ENCODE peak calls at places on chromosomes 2 and 18, in six cellular contexts. P is cardiac muscle cell, L is endothelial cell, M is foreskin fibroblast, E is pancreas, D is neural crest cell. Z is an unnamed sample.

GRCh38 chr2:7849027-7849426 is 832.8 kb upstream of the ID2 start:
- DNase-seq in P (no peak), L (no peak), M (no peak), E (no peak), D (no peak), Z (no peak)

GRCh38 chr2:75113217-75113616 is 86.1 kb downstream of the TACR1 start:
- DNase-seq in P (no peak), L (no peak), M (no peak), E (no peak), D (no peak), Z (no peak)

GRCh38 chr2:172102858-172103359 is at the start of gene DLX2:
- DNase-seq in P (peak), L (peak), M (peak), E (peak), D (peak), Z (peak)

GRCh38 chr2:240584486-240585031 is 2.0 kb upstream of the CAPN10 start:
- DNase-seq in P (no peak), L (no peak), M (peak), E (peak), D (no peak), Z (peak)

GRCh38 chr2:84885111-84885510 is 4.2 kb upstream of the TRABD2A start:
- DNase-seq in P (no peak), L (no peak), M (no peak), E (no peak), D (no peak), Z (no peak)

GRCh38 chr2:55103039-55103438 is 52.8 kb upstream of the RTN4 start:
- DNase-seq in P (no peak), L (no peak), M (no peak), E (no peak), D (no peak), Z (no peak)

GRCh38 chr2:230713331-230714121 is 884 bp downstream of the CAB39 start:
- DNase-seq in P (peak), L (peak), M (no peak), E (peak), D (peak), Z (peak)

GRCh38 chr2:189037518-189037917 is 63.3 kb downstream of the COL3A1 start:
- DNase-seq in P (no peak), L (no peak), M (no peak), E (no peak), D (no peak), Z (no peak)

GRCh38 chr2:60359569-60359968 is 193.9 kb downstream of the BCL11A start:
- DNase-seq in P (no peak), L (no peak), M (no peak), E (no peak), D (no peak), Z (no peak)

GRCh38 chr2:164700390-164700789 is 79.1 kb upstream of the GRB14 start:
- DNase-seq in P (no peak), L (no peak), M (no peak), E (no peak), D (no peak), Z (no peak)

GRCh38 chr2:67854103-67854502 is 208.7 kb downstream of the C1D start:
- DNase-seq in P (no peak), L (no peak), M (peak), E (no peak), D (no peak), Z (no peak)

GRCh38 chr18:5144629-5145028 is 52.4 kb downstream of the AKAIN1 start:
- DNase-seq in P (no peak), L (no peak), M (no peak), E (no peak), D (no peak), Z (no peak)

GRCh38 chr2:100412866-100413265 is 4.6 kb downstream of the CHST10 start:
- DNase-seq in P (no peak), L (no peak), M (no peak), E (no peak), D (no peak), Z (no peak)

GRCh38 chr2:129118296-129118695 is 799.6 kb upstream of the HS6ST1 start:
- DNase-seq in P (no peak), L (no peak), M (no peak), E (no peak), D (no peak), Z (no peak)

GRCh38 chr2:15777795-15778371 is 162.5 kb upstream of the MYCN start:
- DNase-seq in P (no peak), L (no peak), M (no peak), E (peak), D (no peak), Z (no peak)

GRCh38 chr2:168974370-168974769 is 56.8 kb downstream of the ABCB11 start:
- DNase-seq in P (no peak), L (no peak), M (no peak), E (no peak), D (no peak), Z (no peak)

GRCh38 chr2:199929257-199929656 is 18.2 kb downstream of the C2orf69 start:
- DNase-seq in P (no peak), L (no peak), M (no peak), E (no peak), D (no peak), Z (no peak)

GRCh38 chr2:32962652-32963051 is 15.9 kb downstream of the LTBP1 start:
- DNase-seq in P (peak), L (no peak), M (no peak), E (no peak), D (no peak), Z (no peak)

GRCh38 chr18:8844721-8845148 is 139.4 kb downstream of the MTCL1 start:
- DNase-seq in P (no peak), L (no peak), M (no peak), E (no peak), D (no peak), Z (no peak)

GRCh38 chr2:196481323-196481695 is 158.2 kb upstream of the CCDC150 start:
- DNase-seq in P (no peak), L (no peak), M (peak), E (no peak), D (no peak), Z (no peak)

GRCh38 chr2:40401896-40402295 is 50.0 kb downstream of the SLC8A1 start:
- DNase-seq in P (no peak), L (no peak), M (peak), E (no peak), D (no peak), Z (no peak)

GRCh38 chr18:76580288-76580962 is 85.4 kb upstream of the ZNF516 start:
- DNase-seq in P (no peak), L (no peak), M (no peak), E (no peak), D (no peak), Z (no peak)

GRCh38 chr2:200040251-200040650 is 84.9 kb downstream of the MAIP1 start:
- DNase-seq in P (no peak), L (no peak), M (no peak), E (no peak), D (no peak), Z (no peak)

DNA sequence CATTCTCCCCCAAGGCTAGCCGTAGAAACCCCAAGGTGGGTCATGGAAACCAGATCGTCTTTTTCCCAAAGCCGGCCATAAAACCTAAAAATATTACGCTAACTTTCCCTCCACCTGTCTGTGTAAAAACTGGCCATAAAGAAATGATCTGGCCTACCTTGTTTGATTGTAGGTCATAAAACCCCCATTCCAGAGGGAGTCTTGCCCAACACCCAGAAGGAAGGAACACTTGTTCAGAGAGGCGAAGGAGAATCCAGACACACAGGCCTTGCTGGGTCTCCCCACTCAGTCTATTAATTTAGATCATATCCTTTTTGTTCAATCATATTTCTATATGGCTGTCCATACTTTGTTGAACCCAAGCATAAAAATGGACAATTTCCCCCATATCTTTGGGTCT is 344.7 kb downstream of the HRH4 start:
- DNase-seq in P (no peak), L (no peak), M (no peak), E (no peak), D (no peak), Z (no peak)
- TF ChIP-seq CTCF in P (no peak), L (no peak), M (no peak), E (no peak), D (no peak), Z (no peak)

GRCh38 chr2:81389203-81389602 is 1084.7 kb upstream of the LRRTM1 start:
- DNase-seq in P (no peak), L (no peak), M (no peak), E (no peak), D (no peak), Z (no peak)
- TF ChIP-seq CTCF in P (no peak), L (no peak), M (no peak), E (no peak), D (peak), Z (peak)

GRCh38 chr18:26407721-26408601 is 140.4 kb downstream of the KCTD1 start:
- DNase-seq in P (no peak), L (no peak), M (no peak), E (no peak), D (no peak), Z (no peak)

GRCh38 chr18:26403451-26403850 is 144.9 kb downstream of the KCTD1 start:
- DNase-seq in P (no peak), L (no peak), M (no peak), E (no peak), D (no peak), Z (no peak)

GRCh38 chr18:26406294-26406693 is 142.1 kb downstream of the KCTD1 start:
- DNase-seq in P (no peak), L (no peak), M (no peak), E (no peak), D (no peak), Z (no peak)

GRCh38 chr18:26406854-26407517 is 141.4 kb downstream of the KCTD1 start:
- DNase-seq in P (no peak), L (no peak), M (no peak), E (no peak), D (no peak), Z (no peak)

GRCh38 chr18:26405190-26405781 is 143.1 kb downstream of the KCTD1 start:
- DNase-seq in P (peak), L (no peak), M (peak), E (no peak), D (no peak), Z (peak)
- TF ChIP-seq CTCF in P (peak), L (no peak), M (peak), E (peak), D (peak), Z (peak)

DNA sequence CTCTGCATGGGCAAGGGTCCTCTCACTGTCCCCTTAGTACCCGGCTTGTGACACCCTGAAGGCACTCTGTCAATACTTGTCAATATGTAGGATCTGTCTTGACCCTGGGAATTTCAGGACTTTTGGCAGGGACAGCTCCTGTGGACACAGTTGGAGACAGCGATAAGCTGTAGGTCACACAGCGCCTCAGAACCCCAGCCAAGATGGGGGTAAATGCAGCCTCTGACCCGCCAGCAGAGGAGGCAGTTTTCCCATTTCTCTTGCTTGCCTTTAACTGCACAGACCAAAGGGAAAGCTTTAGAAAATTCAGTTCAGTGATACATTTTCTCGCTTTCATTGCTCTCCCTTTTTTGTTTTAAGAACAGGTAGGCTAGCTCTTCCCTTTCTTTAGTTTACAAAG is 54.8 kb upstream of the KLHL29 start:
- DNase-seq in P (peak), L (peak), M (no peak), E (no peak), D (peak), Z (no peak)
- TF ChIP-seq CTCF in P (peak), L (no peak), M (no peak), E (no peak), D (no peak), Z (peak)

GRCh38 chr18:79964330-79965118 is at the start of gene HSBP1L1:
- DNase-seq in P (peak), L (peak), M (no peak), E (peak), D (peak), Z (peak)
- TF ChIP-seq CTCF in P (no peak), L (no peak), M (no peak), E (peak), D (peak), Z (peak)

DNA sequence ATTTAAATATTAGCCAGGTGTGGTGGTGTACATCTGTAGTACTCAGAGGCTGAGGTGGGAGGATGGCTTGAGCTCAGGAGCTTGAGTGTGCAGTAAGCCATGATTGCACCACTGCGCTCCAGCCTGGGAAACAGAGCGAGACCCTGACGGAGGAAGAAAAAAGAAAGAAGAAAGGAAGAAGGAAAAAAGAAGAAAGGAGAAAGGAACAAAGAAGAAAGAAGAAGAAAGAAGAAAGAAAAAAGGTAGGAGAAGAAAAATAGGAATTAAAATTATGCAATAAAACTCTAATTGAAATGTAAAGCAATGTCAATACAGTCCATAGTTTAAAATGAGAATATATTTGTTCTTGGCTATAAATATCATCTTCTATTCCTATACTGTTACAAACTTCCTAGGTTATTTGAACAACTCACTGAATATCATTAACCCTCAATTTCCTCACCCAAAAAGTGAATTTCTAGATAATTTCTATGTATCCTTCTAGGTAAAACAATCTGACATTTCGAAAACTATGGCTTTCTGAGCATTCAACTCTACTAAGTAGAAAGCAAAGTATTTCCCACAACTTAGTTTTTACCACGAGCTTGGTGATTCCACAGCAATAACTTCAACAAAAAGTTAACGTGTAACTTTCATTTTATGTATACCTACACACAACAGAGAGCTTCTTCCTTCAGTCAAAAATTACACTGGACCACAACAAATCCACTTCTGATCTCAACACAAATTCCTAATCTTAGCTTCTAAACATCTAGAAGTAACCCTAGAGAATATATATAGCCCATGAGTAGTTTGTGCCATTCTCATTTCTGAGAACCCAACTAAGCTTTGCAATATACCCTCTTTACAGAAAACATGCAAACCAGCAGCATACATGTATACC is 19.7 kb downstream of the LPIN2 start:
- DNase-seq in P (no peak), L (no peak), M (no peak), E (no peak), D (no peak), Z (no peak)
- TF ChIP-seq CTCF in P (no peak), L (no peak), M (no peak), E (no peak), D (no peak), Z (no peak)

GRCh38 chr18:53906681-53907080 is 317.8 kb downstream of the MBD2 start:
- DNase-seq in P (peak), L (no peak), M (no peak), E (no peak), D (no peak), Z (no peak)

GRCh38 chr18:53911200-53911599 is 313.3 kb downstream of the MBD2 start:
- DNase-seq in P (no peak), L (no peak), M (no peak), E (no peak), D (no peak), Z (no peak)

GRCh38 chr18:53909668-53910067 is 314.8 kb downstream of the MBD2 start:
- DNase-seq in P (no peak), L (no peak), M (no peak), E (no peak), D (no peak), Z (no peak)
- TF ChIP-seq CTCF in P (no peak), L (peak), M (peak), E (no peak), D (no peak), Z (no peak)

DNA sequence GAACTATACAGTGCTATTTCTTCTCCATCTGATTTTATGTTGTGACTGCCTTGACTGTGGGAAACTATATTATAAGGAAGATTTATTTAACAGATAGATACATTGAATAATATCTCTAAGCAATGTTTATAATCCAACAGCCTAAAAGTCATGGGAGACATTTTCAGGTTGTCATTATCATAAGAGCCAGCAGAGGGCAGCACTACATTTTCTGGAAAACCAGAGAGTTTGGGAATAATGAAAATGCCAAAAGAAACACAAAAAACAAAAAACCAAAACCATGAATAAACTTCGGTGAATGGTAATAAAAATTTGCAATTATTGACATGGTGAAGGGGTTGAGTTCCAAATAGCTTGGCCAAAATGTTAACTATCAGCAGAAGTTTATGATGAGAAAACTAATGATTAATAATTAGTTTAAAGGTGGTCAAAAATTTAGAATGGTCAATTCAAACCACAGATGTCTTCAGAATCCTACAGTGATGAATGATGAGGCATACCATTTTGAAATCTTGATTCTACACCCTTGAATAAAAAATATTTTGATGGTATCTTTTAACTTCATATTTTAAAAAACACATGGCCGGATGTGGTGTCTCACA is 4.7 kb downstream of the EEF1B2 start:
- DNase-seq in P (peak), L (peak), M (peak), E (no peak), D (peak), Z (no peak)
- TF ChIP-seq CTCF in P (peak), L (peak), M (peak), E (peak), D (peak), Z (peak)

DNA sequence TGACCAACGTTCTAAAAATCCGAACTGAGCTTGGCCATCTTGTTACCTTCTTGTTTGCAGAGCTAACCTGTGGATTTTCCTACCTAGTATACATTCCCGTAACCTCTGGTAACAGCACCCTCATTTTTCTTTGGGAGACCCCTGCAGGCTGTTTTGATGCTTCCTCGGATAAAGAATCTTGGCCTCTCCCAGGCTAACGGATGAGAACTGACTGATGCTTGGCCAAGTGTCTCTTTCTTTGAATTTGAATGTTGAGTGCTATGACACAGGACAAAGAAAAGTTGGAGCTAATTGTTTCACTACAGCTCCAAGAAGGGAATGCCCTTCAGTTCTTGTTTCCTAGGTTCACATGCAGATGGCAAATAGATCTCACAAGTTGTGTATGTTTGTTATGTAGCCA is 19.3 kb upstream of the CAVIN2 start:
- DNase-seq in P (no peak), L (no peak), M (no peak), E (no peak), D (no peak), Z (no peak)
- TF ChIP-seq CTCF in P (no peak), L (no peak), M (no peak), E (no peak), D (no peak), Z (no peak)

DNA sequence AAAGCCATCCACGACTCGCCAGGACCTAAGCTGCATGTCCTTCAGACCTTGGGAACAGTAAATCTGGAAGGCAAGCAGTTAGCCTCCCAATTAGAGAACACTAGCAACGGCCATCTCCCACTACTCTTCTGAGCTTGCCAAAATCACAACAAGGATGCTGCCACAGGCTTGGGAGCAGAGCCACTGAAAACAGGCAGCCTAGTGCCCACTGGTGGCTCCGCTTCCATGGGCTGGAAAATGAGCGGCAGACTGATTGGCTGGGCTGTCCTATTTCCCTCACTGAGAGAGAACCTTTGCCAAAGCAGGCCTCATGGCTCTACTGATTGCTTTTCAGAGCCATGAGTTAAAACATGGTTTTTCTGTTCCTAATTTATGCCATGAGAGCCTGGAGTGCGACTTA is 153.0 kb upstream of the NT5C1B start:
- DNase-seq in P (peak), L (no peak), M (no peak), E (no peak), D (no peak), Z (no peak)
- TF ChIP-seq CTCF in P (peak), L (no peak), M (no peak), E (no peak), D (no peak), Z (no peak)

Z was measured in GM13977.